ENCODE peak calls at places on chromosomes 6 and 20, in eight cellular contexts. One of them, this sample, is unnamed.

GRCh38 chr20:36777152-36777551 is 3.6 kb upstream of the DSN1 start:
- DNase-seq in neural crest cell: no peak
- DNase-seq in PC-3: no peak
- DNase-seq in psoas muscle: no peak
- DNase-seq in cardiac fibroblast: no peak
- DNase-seq in RWPE1: no peak
- DNase-seq in tibial artery: no peak
- DNase-seq in astrocyte of the spinal cord: no peak
- DNase-seq in this sample: no peak

GRCh38 chr20:7085448-7085847 is 318.0 kb downstream of the BMP2 start:
- DNase-seq in PC-3: no peak
- DNase-seq in astrocyte of the spinal cord: no peak
- DNase-seq in cardiac fibroblast: peak
- DNase-seq in tibial artery: no peak
- DNase-seq in RWPE1: no peak
- DNase-seq in psoas muscle: no peak
- DNase-seq in neural crest cell: no peak
- DNase-seq in this sample: no peak

GRCh38 chr6:44001318-44001868 is 125.9 kb downstream of the MRPL14 start:
- DNase-seq in cardiac fibroblast: no peak
- DNase-seq in tibial artery: no peak
- DNase-seq in neural crest cell: no peak
- DNase-seq in PC-3: no peak
- DNase-seq in RWPE1: no peak
- DNase-seq in astrocyte of the spinal cord: no peak
- DNase-seq in psoas muscle: no peak
- DNase-seq in this sample: peak

GRCh38 chr20:17505664-17506517 is 25.3 kb downstream of the BFSP1 start:
- DNase-seq in tibial artery: no peak
- DNase-seq in astrocyte of the spinal cord: peak
- DNase-seq in neural crest cell: no peak
- DNase-seq in cardiac fibroblast: peak
- DNase-seq in RWPE1: peak
- DNase-seq in psoas muscle: no peak
- DNase-seq in PC-3: peak
- DNase-seq in this sample: no peak

GRCh38 chr6:148824291-148824690 is 77.5 kb downstream of the UST start:
- DNase-seq in astrocyte of the spinal cord: no peak
- DNase-seq in cardiac fibroblast: no peak
- DNase-seq in PC-3: no peak
- DNase-seq in RWPE1: no peak
- DNase-seq in neural crest cell: no peak
- DNase-seq in tibial artery: no peak
- DNase-seq in psoas muscle: no peak
- DNase-seq in this sample: no peak

GRCh38 chr20:21826946-21827345 is 121.5 kb downstream of the PAX1 start:
- DNase-seq in RWPE1: no peak
- DNase-seq in cardiac fibroblast: no peak
- DNase-seq in tibial artery: no peak
- DNase-seq in PC-3: no peak
- DNase-seq in neural crest cell: no peak
- DNase-seq in astrocyte of the spinal cord: no peak
- DNase-seq in psoas muscle: no peak
- DNase-seq in this sample: no peak

GRCh38 chr6:166598441-166599138 is 12.1 kb upstream of the RAMACL start:
- DNase-seq in RWPE1: no peak
- DNase-seq in tibial artery: peak
- DNase-seq in psoas muscle: peak
- DNase-seq in neural crest cell: no peak
- DNase-seq in astrocyte of the spinal cord: peak
- DNase-seq in PC-3: no peak
- DNase-seq in cardiac fibroblast: peak
- DNase-seq in this sample: no peak

GRCh38 chr6:106637718-106638341 is 8.5 kb downstream of the QRSL1 start:
- DNase-seq in neural crest cell: no peak
- DNase-seq in PC-3: no peak
- DNase-seq in tibial artery: no peak
- DNase-seq in cardiac fibroblast: no peak
- DNase-seq in RWPE1: no peak
- DNase-seq in astrocyte of the spinal cord: no peak
- DNase-seq in psoas muscle: no peak
- DNase-seq in this sample: no peak

GRCh38 chr6:53142810-53143209 is 5.8 kb downstream of the GCM1 start:
- DNase-seq in tibial artery: no peak
- DNase-seq in psoas muscle: no peak
- DNase-seq in neural crest cell: no peak
- DNase-seq in astrocyte of the spinal cord: no peak
- DNase-seq in PC-3: no peak
- DNase-seq in cardiac fibroblast: no peak
- DNase-seq in RWPE1: no peak
- DNase-seq in this sample: no peak

GRCh38 chr6:139250296-139251274 is 41.2 kb downstream of the TXLNB start:
- DNase-seq in PC-3: peak
- DNase-seq in neural crest cell: peak
- DNase-seq in RWPE1: peak
- DNase-seq in cardiac fibroblast: peak
- DNase-seq in tibial artery: peak
- DNase-seq in psoas muscle: peak
- DNase-seq in astrocyte of the spinal cord: peak
- DNase-seq in this sample: peak

GRCh38 chr6:14709066-14709670 is 536.7 kb upstream of the JARID2 start:
- DNase-seq in psoas muscle: no peak
- DNase-seq in cardiac fibroblast: no peak
- DNase-seq in PC-3: peak
- DNase-seq in RWPE1: no peak
- DNase-seq in tibial artery: no peak
- DNase-seq in astrocyte of the spinal cord: no peak
- DNase-seq in neural crest cell: no peak
- DNase-seq in this sample: no peak

GRCh38 chr6:125301435-125302391 is at the start of gene HDDC2:
- DNase-seq in PC-3: peak
- DNase-seq in neural crest cell: peak
- DNase-seq in astrocyte of the spinal cord: peak
- DNase-seq in RWPE1: peak
- DNase-seq in tibial artery: peak
- DNase-seq in psoas muscle: peak
- DNase-seq in cardiac fibroblast: peak
- DNase-seq in this sample: peak

GRCh38 chr6:40996591-40997247 is 42.3 kb downstream of the UNC5CL start:
- DNase-seq in PC-3: peak
- DNase-seq in tibial artery: no peak
- DNase-seq in astrocyte of the spinal cord: no peak
- DNase-seq in psoas muscle: no peak
- DNase-seq in neural crest cell: no peak
- DNase-seq in cardiac fibroblast: peak
- DNase-seq in RWPE1: no peak
- DNase-seq in this sample: no peak

GRCh38 chr6:16318538-16318937 is 80.2 kb downstream of the GMPR start:
- DNase-seq in RWPE1: peak
- DNase-seq in cardiac fibroblast: peak
- DNase-seq in PC-3: peak
- DNase-seq in neural crest cell: no peak
- DNase-seq in psoas muscle: peak
- DNase-seq in astrocyte of the spinal cord: peak
- DNase-seq in tibial artery: peak
- DNase-seq in this sample: peak

GRCh38 chr6:112433457-112433856 is 86.3 kb downstream of the RFPL4B start:
- DNase-seq in neural crest cell: no peak
- DNase-seq in tibial artery: no peak
- DNase-seq in PC-3: peak
- DNase-seq in cardiac fibroblast: no peak
- DNase-seq in psoas muscle: no peak
- DNase-seq in RWPE1: no peak
- DNase-seq in astrocyte of the spinal cord: no peak
- DNase-seq in this sample: no peak

GRCh38 chr6:118551063-118551672 is 3.1 kb downstream of the PLN start:
- DNase-seq in PC-3: peak
- DNase-seq in tibial artery: no peak
- DNase-seq in astrocyte of the spinal cord: peak
- DNase-seq in cardiac fibroblast: peak
- DNase-seq in psoas muscle: no peak
- DNase-seq in RWPE1: peak
- DNase-seq in neural crest cell: no peak
- DNase-seq in this sample: no peak

GRCh38 chr6:52725530-52726192 is 37.6 kb downstream of the GSTA2 start:
- DNase-seq in PC-3: peak
- DNase-seq in tibial artery: no peak
- DNase-seq in RWPE1: peak
- DNase-seq in astrocyte of the spinal cord: peak
- DNase-seq in psoas muscle: no peak
- DNase-seq in neural crest cell: no peak
- DNase-seq in cardiac fibroblast: peak
- DNase-seq in this sample: no peak

GRCh38 chr20:64044484-64045247 is 4.8 kb downstream of the SOX18 start:
- DNase-seq in PC-3: peak
- DNase-seq in psoas muscle: no peak
- DNase-seq in cardiac fibroblast: peak
- DNase-seq in astrocyte of the spinal cord: peak
- DNase-seq in RWPE1: peak
- DNase-seq in neural crest cell: no peak
- DNase-seq in tibial artery: no peak
- DNase-seq in this sample: no peak

GRCh38 chr6:20906938-20907337 is 372.7 kb downstream of the CDKAL1 start:
- DNase-seq in cardiac fibroblast: peak
- DNase-seq in neural crest cell: no peak
- DNase-seq in tibial artery: no peak
- DNase-seq in astrocyte of the spinal cord: peak
- DNase-seq in RWPE1: peak
- DNase-seq in psoas muscle: no peak
- DNase-seq in PC-3: peak
- DNase-seq in this sample: no peak

GRCh38 chr20:40913224-40913821 is 115.3 kb upstream of the TOP1 start:
- DNase-seq in neural crest cell: no peak
- DNase-seq in RWPE1: no peak
- DNase-seq in PC-3: no peak
- DNase-seq in astrocyte of the spinal cord: no peak
- DNase-seq in cardiac fibroblast: no peak
- DNase-seq in psoas muscle: no peak
- DNase-seq in tibial artery: no peak
- DNase-seq in this sample: no peak

GRCh38 chr20:4064118-4064962 is 49.0 kb upstream of the RNF24 start:
- DNase-seq in RWPE1: peak
- DNase-seq in neural crest cell: no peak
- DNase-seq in psoas muscle: peak
- DNase-seq in PC-3: peak
- DNase-seq in tibial artery: peak
- DNase-seq in cardiac fibroblast: peak
- DNase-seq in astrocyte of the spinal cord: peak
- DNase-seq in this sample: peak
- TF ChIP-seq CTCF in RWPE1: no peak
- TF ChIP-seq CTCF in neural crest cell: no peak
- TF ChIP-seq CTCF in psoas muscle: no peak
- TF ChIP-seq CTCF in PC-3: no peak
- TF ChIP-seq CTCF in tibial artery: no peak
- TF ChIP-seq CTCF in cardiac fibroblast: no peak
- TF ChIP-seq CTCF in astrocyte of the spinal cord: no peak
- TF ChIP-seq CTCF in this sample: no peak

GRCh38 chr20:432208-432607 is 24.1 kb downstream of the RBCK1 start:
- DNase-seq in tibial artery: no peak
- DNase-seq in neural crest cell: no peak
- DNase-seq in cardiac fibroblast: no peak
- DNase-seq in psoas muscle: no peak
- DNase-seq in RWPE1: no peak
- DNase-seq in astrocyte of the spinal cord: no peak
- DNase-seq in PC-3: no peak
- DNase-seq in this sample: no peak

GRCh38 chr20:434221-434620 is 26.1 kb downstream of the RBCK1 start:
- DNase-seq in astrocyte of the spinal cord: no peak
- DNase-seq in neural crest cell: no peak
- DNase-seq in tibial artery: no peak
- DNase-seq in RWPE1: no peak
- DNase-seq in cardiac fibroblast: no peak
- DNase-seq in PC-3: no peak
- DNase-seq in psoas muscle: no peak
- DNase-seq in this sample: no peak

GRCh38 chr20:433300-433975 is 25.3 kb downstream of the RBCK1 start:
- DNase-seq in astrocyte of the spinal cord: no peak
- DNase-seq in RWPE1: no peak
- DNase-seq in psoas muscle: no peak
- DNase-seq in neural crest cell: no peak
- DNase-seq in cardiac fibroblast: no peak
- DNase-seq in tibial artery: no peak
- DNase-seq in PC-3: no peak
- DNase-seq in this sample: no peak

GRCh38 chr20:431012-431904 is 23.2 kb downstream of the RBCK1 start:
- DNase-seq in astrocyte of the spinal cord: peak
- DNase-seq in neural crest cell: peak
- DNase-seq in tibial artery: peak
- DNase-seq in PC-3: peak
- DNase-seq in RWPE1: peak
- DNase-seq in psoas muscle: peak
- DNase-seq in cardiac fibroblast: peak
- DNase-seq in this sample: peak

DNA sequence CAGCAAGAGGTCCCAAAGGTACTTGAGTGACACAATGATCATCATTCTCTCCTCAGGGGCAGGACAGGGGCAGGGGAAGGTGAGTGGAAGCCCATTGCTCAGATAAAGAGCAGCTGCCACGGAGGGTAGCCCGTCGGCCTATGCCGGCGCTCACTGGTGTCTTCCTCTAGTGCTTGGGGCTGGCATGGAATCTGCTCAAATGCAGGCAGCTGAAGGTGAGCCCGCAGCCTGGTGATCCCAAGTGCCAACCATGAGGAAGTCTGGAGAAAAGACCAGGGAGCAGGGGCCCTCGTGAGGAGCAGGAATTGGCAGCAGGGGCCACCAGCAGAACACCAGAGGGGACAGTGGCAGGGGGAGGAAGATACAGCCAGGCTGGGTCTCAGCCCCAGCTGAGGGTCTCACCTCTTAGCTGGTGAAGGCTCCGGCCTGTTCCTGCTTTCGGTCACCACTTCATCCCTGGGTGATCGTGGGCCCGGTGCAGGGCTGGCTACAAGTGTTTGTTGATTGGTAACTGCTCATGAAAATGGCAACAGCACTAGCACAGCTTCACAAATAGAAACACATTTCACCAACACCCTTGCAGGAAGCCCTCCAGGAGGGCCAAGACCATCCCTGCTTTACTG is 24.7 kb downstream of the RBCK1 start:
- DNase-seq in tibial artery: no peak
- DNase-seq in cardiac fibroblast: no peak
- DNase-seq in neural crest cell: no peak
- DNase-seq in psoas muscle: no peak
- DNase-seq in RWPE1: no peak
- DNase-seq in astrocyte of the spinal cord: no peak
- DNase-seq in PC-3: no peak
- DNase-seq in this sample: no peak
- TF ChIP-seq CTCF in tibial artery: no peak
- TF ChIP-seq CTCF in cardiac fibroblast: no peak
- TF ChIP-seq CTCF in neural crest cell: no peak
- TF ChIP-seq CTCF in psoas muscle: no peak
- TF ChIP-seq CTCF in RWPE1: no peak
- TF ChIP-seq CTCF in astrocyte of the spinal cord: no peak
- TF ChIP-seq CTCF in PC-3: no peak
- TF ChIP-seq CTCF in this sample: no peak

GRCh38 chr6:8481727-8482126 is 46.4 kb upstream of the SLC35B3 start:
- DNase-seq in PC-3: peak
- DNase-seq in RWPE1: peak
- DNase-seq in tibial artery: no peak
- DNase-seq in astrocyte of the spinal cord: no peak
- DNase-seq in psoas muscle: no peak
- DNase-seq in cardiac fibroblast: peak
- DNase-seq in neural crest cell: no peak
- DNase-seq in this sample: no peak
- TF ChIP-seq CTCF in PC-3: peak
- TF ChIP-seq CTCF in RWPE1: peak
- TF ChIP-seq CTCF in tibial artery: no peak
- TF ChIP-seq CTCF in astrocyte of the spinal cord: peak
- TF ChIP-seq CTCF in psoas muscle: no peak
- TF ChIP-seq CTCF in cardiac fibroblast: no peak
- TF ChIP-seq CTCF in neural crest cell: peak
- TF ChIP-seq CTCF in this sample: no peak

GRCh38 chr20:56202493-56203077 is 45.9 kb upstream of the MC3R start:
- DNase-seq in psoas muscle: no peak
- DNase-seq in RWPE1: peak
- DNase-seq in neural crest cell: no peak
- DNase-seq in tibial artery: no peak
- DNase-seq in cardiac fibroblast: peak
- DNase-seq in PC-3: peak
- DNase-seq in astrocyte of the spinal cord: peak
- DNase-seq in this sample: no peak
- TF ChIP-seq CTCF in psoas muscle: peak
- TF ChIP-seq CTCF in RWPE1: peak
- TF ChIP-seq CTCF in neural crest cell: peak
- TF ChIP-seq CTCF in tibial artery: peak
- TF ChIP-seq CTCF in cardiac fibroblast: peak
- TF ChIP-seq CTCF in PC-3: peak
- TF ChIP-seq CTCF in astrocyte of the spinal cord: peak
- TF ChIP-seq CTCF in this sample: no peak

This sample was measured in gastrocnemius medialis.